ENCODE peak calls at places on chromosomes 16 and 17, in nine cellular contexts. A, V, H, D, S, X, B, T and N are unnamed samples.

GRCh38 chr16:65672960-65673359 is 551.1 kb upstream of the CDH11 start:
- DNase-seq in A (no peak), V (peak), H (peak), D (no peak), S (no peak), X (no peak), B (peak), T (no peak), N (peak)

GRCh38 chr16:59665618-59666220 is 931.6 kb upstream of the GOT2 start:
- DNase-seq in A (no peak), V (no peak), H (no peak), D (no peak), S (no peak), X (no peak), B (no peak), T (no peak), N (no peak)

GRCh38 chr16:56244612-56245011 is 53.3 kb downstream of the GNAO1 start:
- DNase-seq in A (no peak), V (no peak), H (no peak), D (no peak), S (no peak), X (no peak), B (no peak), T (no peak), N (no peak)

GRCh38 chr17:55584055-55584685 is 72.9 kb upstream of the SMIM36 start:
- DNase-seq in A (no peak), V (peak), H (peak), D (no peak), S (no peak), X (peak), B (peak), T (no peak), N (peak)

GRCh38 chr17:32876414-32877163 is at the start of gene MYO1D:
- DNase-seq in A (peak), V (no peak), H (peak), D (peak), S (peak), X (peak), B (no peak), T (peak), N (peak)

GRCh38 chr16:5072334-5073278 is 963 bp downstream of the ALG1 start:
- DNase-seq in A (no peak), V (no peak), H (peak), D (no peak), S (no peak), X (no peak), B (no peak), T (no peak), N (no peak)

GRCh38 chr17:63833741-63834373 is 6.4 kb upstream of the FTSJ3 start:
- DNase-seq in A (no peak), V (no peak), H (no peak), D (no peak), S (no peak), X (no peak), B (no peak), T (no peak), N (no peak)

GRCh38 chr17:30379303-30380105 is 777 bp downstream of the CPD start:
- DNase-seq in A (peak), V (no peak), H (peak), D (peak), S (no peak), X (no peak), B (no peak), T (no peak), N (peak)

GRCh38 chr17:48052956-48053757 is 5.0 kb downstream of the NFE2L1 start:
- DNase-seq in A (peak), V (no peak), H (peak), D (peak), S (peak), X (no peak), B (no peak), T (no peak), N (peak)

GRCh38 chr17:73170921-73171320 is 6.1 kb downstream of the SSTR2 start:
- DNase-seq in A (no peak), V (no peak), H (no peak), D (no peak), S (no peak), X (no peak), B (no peak), T (no peak), N (no peak)

GRCh38 chr17:58531122-58531521 is 16.7 kb upstream of the MTMR4 start:
- DNase-seq in A (no peak), V (no peak), H (no peak), D (peak), S (no peak), X (no peak), B (no peak), T (no peak), N (no peak)

GRCh38 chr16:477287-477686 is 50.2 kb upstream of the CAPN15 start:
- DNase-seq in A (no peak), V (no peak), H (no peak), D (no peak), S (no peak), X (no peak), B (no peak), T (no peak), N (no peak)

GRCh38 chr16:47979783-47980182 is 176.0 kb downstream of the ABCC12 start:
- DNase-seq in A (no peak), V (no peak), H (no peak), D (no peak), S (no peak), X (no peak), B (no peak), T (no peak), N (no peak)

GRCh38 chr16:78289368-78289767 is 189.9 kb downstream of the WWOX start:
- DNase-seq in A (no peak), V (no peak), H (no peak), D (no peak), S (no peak), X (no peak), B (no peak), T (no peak), N (no peak)

GRCh38 chr17:80218391-80218790 is 1.7 kb downstream of the SGSH start:
- DNase-seq in A (no peak), V (no peak), H (no peak), D (no peak), S (no peak), X (no peak), B (no peak), T (no peak), N (no peak)

GRCh38 chr16:70157477-70158260 is 15.9 kb upstream of the CLEC18C start:
- DNase-seq in A (no peak), V (no peak), H (no peak), D (no peak), S (no peak), X (no peak), B (no peak), T (no peak), N (no peak)

GRCh38 chr16:27400751-27401620 is 988 bp upstream of the IL21R start:
- DNase-seq in A (no peak), V (peak), H (peak), D (no peak), S (no peak), X (no peak), B (peak), T (no peak), N (no peak)

GRCh38 chr16:21302898-21303528 is 24.9 kb upstream of the CRYM start:
- DNase-seq in A (no peak), V (peak), H (peak), D (no peak), S (no peak), X (peak), B (peak), T (no peak), N (peak)

GRCh38 chr17:2996208-2996855 is 67.1 kb downstream of the OR1D5 start:
- DNase-seq in A (no peak), V (peak), H (peak), D (no peak), S (peak), X (no peak), B (peak), T (no peak), N (no peak)

GRCh38 chr16:49452568-49452967 is 79.0 kb downstream of the C16orf78 start:
- DNase-seq in A (no peak), V (no peak), H (no peak), D (peak), S (peak), X (no peak), B (no peak), T (peak), N (no peak)

GRCh38 chr17:320139-320538 is 32.5 kb downstream of the RPH3AL start:
- DNase-seq in A (no peak), V (no peak), H (no peak), D (no peak), S (no peak), X (no peak), B (no peak), T (no peak), N (no peak)

GRCh38 chr17:3982113-3982512 is 17.9 kb upstream of the ATP2A3 start:
- DNase-seq in A (no peak), V (no peak), H (no peak), D (no peak), S (no peak), X (no peak), B (no peak), T (no peak), N (no peak)

GRCh38 chr17:17151962-17152361 is 54.2 kb downstream of the PLD6 start:
- DNase-seq in A (no peak), V (peak), H (peak), D (no peak), S (peak), X (peak), B (peak), T (peak), N (peak)

GRCh38 chr16:53996961-53997360 is 289.6 kb downstream of the IRX3 start:
- DNase-seq in A (no peak), V (no peak), H (no peak), D (no peak), S (no peak), X (no peak), B (no peak), T (no peak), N (no peak)
- TF ChIP-seq CTCF in A (no peak), V (no peak), H (no peak), D (no peak), S (no peak), X (no peak), B (no peak), T (no peak), N (no peak)

DNA sequence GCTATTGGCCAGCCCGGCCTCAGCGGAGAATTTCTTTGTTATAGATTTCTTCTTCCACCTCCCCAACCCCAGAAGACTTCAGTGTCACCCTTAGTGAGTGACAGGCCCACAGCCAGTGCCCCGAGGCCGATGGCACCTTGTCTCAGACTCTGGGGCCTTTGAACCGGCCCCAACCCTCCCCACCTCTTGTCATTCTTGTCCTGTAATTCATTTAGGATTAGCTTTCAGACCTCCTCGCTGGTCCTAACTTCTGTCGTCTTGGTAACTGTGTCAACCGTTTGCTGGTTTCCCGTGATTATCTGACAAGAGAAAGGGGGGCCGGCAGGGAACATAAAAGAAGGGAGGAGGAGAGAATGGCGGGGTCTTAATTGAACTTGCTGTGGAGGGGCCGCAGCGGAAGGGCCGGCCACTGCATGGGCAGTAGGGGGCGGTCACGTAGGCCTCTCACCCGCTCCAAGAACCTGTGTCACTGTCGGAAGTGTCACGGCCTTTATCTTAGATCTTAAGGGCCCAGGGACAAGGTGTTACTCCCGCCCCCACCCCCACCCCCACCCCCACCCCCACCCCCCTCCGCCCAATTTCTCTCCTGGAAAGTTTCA is 46.5 kb upstream of the GSE1 start:
- DNase-seq in A (peak), V (no peak), H (no peak), D (peak), S (no peak), X (no peak), B (no peak), T (no peak), N (no peak)
- TF ChIP-seq CTCF in A (peak), V (no peak), H (no peak), D (peak), S (no peak), X (no peak), B (no peak), T (no peak), N (no peak)

GRCh38 chr17:45223541-45224528 is 2.1 kb downstream of the FMNL1 start:
- DNase-seq in A (no peak), V (no peak), H (no peak), D (no peak), S (no peak), X (no peak), B (no peak), T (no peak), N (no peak)
- TF ChIP-seq CTCF in A (no peak), V (no peak), H (no peak), D (no peak), S (no peak), X (no peak), B (no peak), T (no peak), N (no peak)

GRCh38 chr17:8244768-8245167 is 3.1 kb downstream of the CTC1 start:
- DNase-seq in A (no peak), V (no peak), H (no peak), D (no peak), S (no peak), X (no peak), B (no peak), T (no peak), N (no peak)

GRCh38 chr17:8237886-8238285 is 10.0 kb downstream of the CTC1 start:
- DNase-seq in A (no peak), V (no peak), H (no peak), D (no peak), S (no peak), X (no peak), B (no peak), T (no peak), N (no peak)

GRCh38 chr17:8249621-8250020 is 532 bp downstream of the PFAS start:
- DNase-seq in A (no peak), V (no peak), H (no peak), D (no peak), S (no peak), X (no peak), B (no peak), T (no peak), N (no peak)

GRCh38 chr17:8248751-8249607 is at the start of gene PFAS:
- DNase-seq in A (peak), V (peak), H (peak), D (peak), S (peak), X (peak), B (peak), T (peak), N (peak)

GRCh38 chr17:8243827-8244226 is 4.0 kb downstream of the CTC1 start:
- DNase-seq in A (no peak), V (no peak), H (no peak), D (no peak), S (no peak), X (peak), B (no peak), T (no peak), N (no peak)
- TF ChIP-seq CTCF in A (no peak), V (no peak), H (no peak), D (peak), S (no peak), X (no peak), B (no peak), T (no peak), N (no peak)

GRCh38 chr16:84619103-84619460 is 1.2 kb upstream of the COTL1 start:
- DNase-seq in A (no peak), V (no peak), H (no peak), D (no peak), S (no peak), X (no peak), B (no peak), T (no peak), N (no peak)

GRCh38 chr16:84617631-84618427 is at the start of gene COTL1:
- DNase-seq in A (peak), V (peak), H (peak), D (peak), S (peak), X (peak), B (peak), T (peak), N (peak)

GRCh38 chr16:84618428-84619102 is 687 bp upstream of the COTL1 start:
- DNase-seq in A (no peak), V (peak), H (peak), D (peak), S (peak), X (peak), B (peak), T (no peak), N (peak)

GRCh38 chr16:84616515-84616914 is 1.4 kb downstream of the COTL1 start:
- DNase-seq in A (no peak), V (no peak), H (peak), D (no peak), S (no peak), X (peak), B (no peak), T (no peak), N (peak)

DNA sequence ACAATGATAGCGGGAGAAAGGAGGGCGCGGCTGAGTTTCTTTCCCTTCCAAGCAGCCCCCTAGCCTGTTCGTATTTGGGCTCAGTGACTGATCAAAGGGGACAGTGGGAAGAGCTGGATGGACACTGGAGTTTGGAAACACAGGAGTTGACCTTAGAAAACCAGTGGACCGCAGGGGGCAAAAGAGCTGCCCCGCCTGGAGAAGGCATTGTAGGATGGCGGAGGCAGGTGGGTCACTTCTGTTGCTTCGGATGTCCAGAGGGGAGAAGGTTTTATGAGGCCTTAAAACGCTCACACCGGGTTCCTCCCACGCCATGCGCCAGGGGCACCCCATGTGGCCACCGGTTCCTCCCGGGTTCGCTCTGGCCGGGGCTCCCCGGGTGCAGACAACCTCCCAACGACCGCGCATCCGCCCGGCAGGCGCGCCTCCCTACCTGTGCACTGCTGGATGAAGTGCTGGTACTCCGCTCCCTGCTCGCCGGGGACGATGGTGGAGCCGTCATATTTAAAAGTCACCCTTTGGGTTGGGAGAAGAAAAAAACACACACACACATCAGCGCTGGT is 729 bp downstream of the COTL1 start:
- DNase-seq in A (peak), V (no peak), H (peak), D (no peak), S (no peak), X (no peak), B (no peak), T (no peak), N (peak)
- TF ChIP-seq CTCF in A (no peak), V (no peak), H (no peak), D (no peak), S (no peak), X (no peak), B (no peak), T (no peak), N (no peak)

GRCh38 chr16:68643847-68644246 is 1.3 kb upstream of the CDH3 start:
- DNase-seq in A (no peak), V (no peak), H (no peak), D (no peak), S (no peak), X (no peak), B (no peak), T (no peak), N (no peak)
- TF ChIP-seq CTCF in A (no peak), V (no peak), H (no peak), D (no peak), S (no peak), X (no peak), B (no peak), T (no peak), N (no peak)

GRCh38 chr16:3060339-3061127 is 4.9 kb upstream of the IL32 start:
- DNase-seq in A (no peak), V (no peak), H (no peak), D (no peak), S (no peak), X (no peak), B (no peak), T (no peak), N (no peak)
- TF ChIP-seq CTCF in A (no peak), V (no peak), H (no peak), D (no peak), S (no peak), X (no peak), B (no peak), T (no peak), N (no peak)

DNA sequence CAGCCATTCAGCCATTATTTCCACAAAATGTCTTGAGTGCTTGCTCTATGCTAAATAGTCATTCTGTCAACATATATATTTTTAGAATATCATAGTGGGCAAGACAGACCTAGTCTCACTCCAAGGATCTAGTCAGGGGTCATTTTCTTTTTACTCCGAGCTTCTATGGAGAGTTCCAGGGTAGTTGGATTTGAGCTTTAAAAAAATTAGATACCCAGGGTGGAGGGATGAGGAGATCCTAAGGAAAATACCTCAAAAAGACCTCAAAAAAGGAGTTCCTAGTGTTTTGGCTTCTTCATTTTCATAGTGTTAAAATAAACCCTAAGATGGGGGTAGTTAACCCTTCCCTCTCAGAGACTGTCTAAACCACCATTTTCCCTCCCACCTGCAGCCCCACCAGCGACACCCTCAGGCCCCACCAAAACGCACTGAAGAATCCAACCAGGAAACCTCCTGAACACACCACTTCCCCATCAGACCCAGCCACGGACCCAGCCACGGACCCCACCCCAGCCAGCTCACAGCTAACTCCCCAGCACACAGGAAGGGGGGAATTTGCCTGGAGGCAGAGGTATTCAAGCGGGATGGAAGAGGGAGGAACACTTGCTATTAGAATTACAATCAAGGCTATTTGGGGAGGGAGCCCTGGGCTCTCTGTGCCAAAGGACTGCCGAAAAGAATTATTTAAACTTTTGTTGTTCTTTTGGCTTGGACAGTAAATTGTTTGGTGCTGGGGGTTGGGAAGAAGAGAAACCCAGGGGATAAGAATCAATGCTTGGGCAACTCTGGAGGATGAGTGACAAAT is 2.2 kb downstream of the ETV4 start:
- DNase-seq in A (no peak), V (no peak), H (no peak), D (peak), S (no peak), X (no peak), B (no peak), T (no peak), N (no peak)
- TF ChIP-seq CTCF in A (no peak), V (no peak), H (no peak), D (peak), S (no peak), X (no peak), B (no peak), T (no peak), N (no peak)